ENCODE peak calls at places on chromosomes 12 and 14, in ten cellular contexts. L is transverse colon, H is pancreas, K is right cardiac atrium, F is HCT116, U is psoas muscle, G is gastrocnemius medialis, Y is adrenal gland, E is ovary, M is H7. Z is an unnamed sample. For H3K27me3, the result is how much of the 10 kb centered on the place peaks cover.

GRCh38 chr14:36952702-36953101 is 219.7 kb downstream of the SLC25A21 start:
- DNase-seq in L (no peak), M (no peak), U (no peak), H (no peak), F (peak), Y (no peak), E (no peak), G (no peak), K (no peak), Z (no peak)

GRCh38 chr12:119288559-119288958 is 46.0 kb upstream of the CCDC60 start:
- DNase-seq in U (no peak), H (no peak), M (no peak), Y (no peak), K (no peak), L (no peak), G (no peak), F (no peak), E (no peak), Z (no peak)

GRCh38 chr14:71361335-71361734 is 454.1 kb downstream of the PCNX1 start:
- DNase-seq in K (no peak), E (no peak), Y (no peak), M (no peak), F (no peak), U (no peak), G (no peak), L (no peak), H (no peak), Z (no peak)

GRCh38 chr14:72666610-72667009 is 227.3 kb downstream of the DPF3 start:
- DNase-seq in H (no peak), Y (no peak), F (peak), E (no peak), U (no peak), K (no peak), G (no peak), M (no peak), L (no peak), Z (no peak)

GRCh38 chr12:124233041-124233836 is 61.7 kb upstream of the RFLNA start:
- DNase-seq in L (no peak), K (no peak), H (no peak), G (no peak), F (no peak), M (no peak), U (no peak), E (no peak), Y (no peak), Z (no peak)

GRCh38 chr12:67498981-67499380 is 149.6 kb upstream of the DYRK2 start:
- DNase-seq in Y (no peak), F (no peak), H (no peak), K (no peak), E (no peak), U (no peak), M (no peak), L (no peak), G (no peak), Z (no peak)

GRCh38 chr12:55671746-55672145 is 35.1 kb downstream of the OR10P1 start:
- DNase-seq in G (no peak), L (peak), K (no peak), H (no peak), U (no peak), Y (no peak), F (no peak), E (no peak), M (no peak), Z (peak)

GRCh38 chr12:120620624-120621023 is 19.8 kb upstream of the CABP1 start:
- DNase-seq in G (no peak), E (no peak), L (peak), K (no peak), Y (no peak), U (no peak), H (no peak), M (no peak), F (no peak), Z (peak)

GRCh38 chr14:54220697-54221431 is 175.9 kb upstream of the CDKN3 start:
- DNase-seq in G (no peak), K (no peak), F (no peak), Y (no peak), U (no peak), H (no peak), M (no peak), L (no peak), E (no peak), Z (no peak)
- H3K27me3 ChIP-seq in G (under half), K (under half), F (under half), Y (under half), U (under half), H (under half), M (under half), L (under half), E (under half), Z (under half)

GRCh38 chr12:57611810-57612710 is 825 bp downstream of the ARHGEF25 start:
- DNase-seq in U (no peak), M (peak), G (no peak), L (no peak), F (no peak), K (peak), E (no peak), Y (no peak), H (no peak), Z (no peak)

GRCh38 chr12:57611116-57611809 is at the start of gene ARHGEF25:
- DNase-seq in M (peak), K (peak), G (no peak), F (no peak), U (peak), E (peak), H (peak), Y (peak), L (peak), Z (peak)

GRCh38 chr12:57614178-57614947 is 3.1 kb downstream of the ARHGEF25 start:
- DNase-seq in K (peak), F (peak), Y (no peak), M (peak), H (no peak), U (no peak), L (no peak), G (no peak), E (no peak), Z (no peak)

GRCh38 chr12:57613427-57614109 is 2.3 kb downstream of the ARHGEF25 start:
- DNase-seq in M (peak), G (no peak), H (no peak), U (no peak), L (no peak), E (no peak), F (no peak), K (peak), Y (no peak), Z (no peak)

GRCh38 chr12:57612711-57613426 is 1.6 kb downstream of the ARHGEF25 start:
- DNase-seq in F (no peak), H (no peak), K (no peak), L (no peak), G (no peak), Y (no peak), M (no peak), E (no peak), U (no peak), Z (no peak)
- H3K27me3 ChIP-seq in F (under half), H (under half), K (under half), L (half or more), G (under half), Y (under half), M (half or more), E (under half), U (half or more), Z (under half)

GRCh38 chr12:116879509-116880212 is 1.6 kb downstream of the HRK start:
- DNase-seq in Y (no peak), K (no peak), M (peak), U (no peak), E (no peak), H (no peak), G (no peak), L (peak), F (no peak), Z (no peak)

GRCh38 chr12:116880213-116880816 is 926 bp downstream of the HRK start:
- DNase-seq in U (no peak), G (no peak), M (peak), E (no peak), Y (no peak), H (no peak), L (no peak), K (no peak), F (no peak), Z (no peak)

GRCh38 chr12:116881867-116882507 is 746 bp upstream of the HRK start:
- DNase-seq in U (no peak), M (peak), Y (no peak), G (no peak), K (no peak), H (no peak), L (no peak), F (no peak), E (no peak), Z (no peak)

GRCh38 chr12:116881325-116881866 is at the start of gene HRK:
- DNase-seq in U (no peak), E (no peak), M (peak), L (no peak), H (peak), F (no peak), K (peak), G (no peak), Y (no peak), Z (no peak)

DNA sequence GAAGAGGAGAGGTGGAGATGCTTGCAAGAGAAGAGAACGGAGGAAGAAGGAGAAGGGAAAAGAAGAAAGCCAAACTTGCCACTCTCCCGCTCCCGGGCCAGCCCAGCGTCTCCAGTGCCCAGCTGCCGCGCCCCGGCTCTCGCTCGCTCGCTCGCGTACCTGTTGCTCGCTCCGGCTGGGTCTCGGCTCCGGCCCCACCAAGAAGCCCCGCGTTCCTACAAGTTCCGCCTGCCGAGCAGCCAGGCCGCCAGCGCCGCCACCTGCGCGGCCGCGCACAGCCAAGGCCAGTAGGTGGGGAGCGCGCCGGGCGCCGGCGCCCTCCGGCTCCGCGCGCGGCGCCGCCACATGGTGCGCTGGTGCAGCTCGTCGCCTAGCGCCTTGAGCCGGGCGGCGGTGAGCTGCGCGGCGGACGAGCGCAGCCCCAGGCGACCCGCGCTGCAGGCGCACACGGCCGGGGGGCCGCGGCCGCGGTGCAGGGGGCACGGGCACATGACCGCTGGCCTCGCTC is 370 bp downstream of the HRK start:
- DNase-seq in Y (peak), M (peak), E (no peak), H (peak), U (no peak), G (no peak), F (no peak), K (peak), L (peak), Z (peak)
- H3K27me3 ChIP-seq in Y (half or more), M (half or more), E (under half), H (under half), U (half or more), G (under half), F (under half), K (under half), L (half or more), Z (half or more)

GRCh38 chr12:107864235-107864634 is 89.7 kb downstream of the ASCL4 start:
- DNase-seq in K (no peak), E (no peak), M (peak), F (no peak), Y (no peak), U (no peak), H (no peak), G (no peak), L (no peak), Z (no peak)
- H3K27me3 ChIP-seq in K (under half), E (under half), M (under half), F (under half), Y (under half), U (under half), H (under half), G (under half), L (half or more), Z (under half)

DNA sequence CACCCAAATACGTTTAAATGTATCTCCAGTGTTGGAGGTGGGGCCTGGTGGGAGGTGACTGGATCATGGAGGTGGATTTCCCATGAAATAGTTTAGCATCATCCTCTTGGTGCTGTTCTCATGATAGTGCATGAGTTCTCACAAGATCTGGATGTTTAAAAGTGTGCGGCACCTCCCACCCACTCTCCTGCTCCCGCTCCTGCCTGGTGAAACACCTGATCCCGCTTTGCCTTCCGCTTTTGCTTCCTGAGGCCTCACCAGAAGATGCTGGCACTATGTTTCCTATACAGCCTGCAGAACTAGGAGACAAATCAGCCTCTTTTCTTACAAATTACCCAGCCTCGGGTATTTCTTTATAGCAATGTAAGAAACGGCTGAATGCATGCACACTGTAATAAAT is 20.1 kb downstream of the EIF5 start:
- DNase-seq in E (no peak), Y (no peak), H (no peak), F (no peak), U (no peak), G (no peak), K (no peak), M (no peak), L (no peak), Z (no peak)
- H3K27me3 ChIP-seq in E (under half), Y (under half), H (under half), F (under half), U (under half), G (under half), K (under half), M (under half), L (under half), Z (under half)

GRCh38 chr12:54579258-54579657 is 9.2 kb downstream of the PPP1R1A start:
- DNase-seq in L (no peak), H (no peak), M (no peak), G (no peak), U (no peak), F (no peak), Y (no peak), E (no peak), K (no peak), Z (no peak)
- H3K27me3 ChIP-seq in L (under half), H (under half), M (under half), G (under half), U (under half), F (under half), Y (under half), E (under half), K (under half), Z (under half)

GRCh38 chr14:95064256-95064655 is 93.1 kb downstream of the DICER1 start:
- DNase-seq in M (no peak), Y (no peak), U (no peak), L (no peak), E (no peak), H (no peak), K (no peak), F (no peak), G (no peak), Z (no peak)
- H3K27me3 ChIP-seq in M (under half), Y (under half), U (under half), L (under half), E (under half), H (under half), K (under half), F (under half), G (under half), Z (under half)

DNA sequence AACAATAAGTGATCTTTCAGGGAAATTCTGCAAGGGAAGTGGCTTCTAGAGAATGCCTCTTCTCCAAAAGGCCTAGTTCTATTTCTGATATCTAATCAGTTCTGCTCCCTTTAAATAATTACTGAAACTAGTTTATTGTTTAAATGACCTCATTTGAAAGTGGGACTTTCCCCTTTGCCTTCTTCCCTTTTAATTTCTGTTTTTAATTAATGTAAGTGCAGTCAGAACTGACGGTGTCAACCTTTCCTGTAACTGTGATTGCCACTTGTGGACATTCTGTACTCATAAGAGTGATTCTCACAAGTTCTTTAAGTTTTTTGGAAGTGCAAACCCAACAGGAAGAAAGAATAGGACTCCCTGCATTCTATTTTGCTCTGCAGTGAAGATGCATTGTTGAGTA is 265.3 kb upstream of the PLEKHG7 start:
- DNase-seq in U (no peak), Y (no peak), L (no peak), K (no peak), M (no peak), G (no peak), F (no peak), H (no peak), E (no peak), Z (no peak)
- H3K27me3 ChIP-seq in U (under half), Y (under half), L (under half), K (under half), M (under half), G (under half), F (under half), H (under half), E (under half), Z (under half)

GRCh38 chr12:132614029-132614428 is 3.6 kb upstream of the LRCOL1 start:
- DNase-seq in M (no peak), H (no peak), L (no peak), G (no peak), F (no peak), K (peak), E (no peak), U (no peak), Y (no peak), Z (no peak)
- H3K27me3 ChIP-seq in M (under half), H (under half), L (half or more), G (half or more), F (under half), K (under half), E (under half), U (half or more), Y (under half), Z (under half)

GRCh38 chr12:76012656-76013055 is 18.9 kb downstream of the PHLDA1 start:
- DNase-seq in G (no peak), Y (no peak), E (no peak), K (no peak), M (no peak), H (no peak), F (no peak), U (no peak), L (no peak), Z (no peak)
- H3K27me3 ChIP-seq in G (under half), Y (under half), E (under half), K (under half), M (under half), H (under half), F (under half), U (under half), L (under half), Z (under half)